ENCODE peak calls at places on chromosomes 2 and 18, in five cellular contexts. Z, W, K, S and Q are unnamed samples.

GRCh38 chr18:61334491-61334850 is 1.2 kb downstream of the CDH20 start:
- DNase-seq in K (no peak), Z (no peak), W (no peak), S (no peak), Q (no peak)

GRCh38 chr2:95314964-95315611 is 17.9 kb downstream of the KCNIP3 start:
- DNase-seq in S (no peak), K (peak), Z (peak), W (peak), Q (no peak)

GRCh38 chr2:133486706-133487305 is 81.5 kb downstream of the NCKAP5 start:
- DNase-seq in K (peak), W (no peak), Z (no peak), S (no peak), Q (no peak)

GRCh38 chr18:44744206-44745180 is 63.8 kb downstream of the SETBP1 start:
- DNase-seq in S (no peak), K (no peak), W (peak), Z (no peak), Q (no peak)

GRCh38 chr2:218301176-218301819 is 9.0 kb upstream of the TMBIM1 start:
- DNase-seq in W (peak), Z (peak), S (peak), K (peak), Q (peak)

GRCh38 chr2:108927405-108927804 is 61.6 kb downstream of the EDAR start:
- DNase-seq in K (no peak), S (no peak), W (no peak), Z (no peak), Q (no peak)

GRCh38 chr2:229339613-229340012 is 68.5 kb upstream of the PID1 start:
- DNase-seq in W (no peak), S (no peak), Z (no peak), K (no peak), Q (no peak)

GRCh38 chr18:22346968-22347611 is 70.6 kb downstream of the CTAGE1 start:
- DNase-seq in K (peak), W (no peak), S (no peak), Z (peak), Q (no peak)

GRCh38 chr2:61220768-61221167 is 58.8 kb downstream of the C2orf74 start:
- DNase-seq in W (no peak), K (peak), S (no peak), Z (no peak), Q (no peak)

GRCh38 chr2:14884651-14885050 is 252.1 kb downstream of the LRATD1 start:
- DNase-seq in Z (no peak), W (no peak), S (no peak), K (no peak), Q (no peak)

GRCh38 chr2:191976436-191976835 is 129.5 kb upstream of the CAVIN2 start:
- DNase-seq in Z (no peak), S (no peak), K (peak), W (no peak), Q (no peak)

GRCh38 chr18:13660510-13660909 is 65.8 kb downstream of the FAM210A start:
- DNase-seq in W (no peak), Z (no peak), K (no peak), S (no peak), Q (no peak)

GRCh38 chr2:105328281-105329196 is 996 bp downstream of the TGFBRAP1 start:
- DNase-seq in K (no peak), S (peak), Z (no peak), W (peak), Q (peak)

GRCh38 chr2:185967335-185967734 is 228.7 kb downstream of the FSIP2 start:
- DNase-seq in Z (no peak), S (no peak), K (no peak), W (no peak), Q (no peak)

GRCh38 chr2:240498171-240498957 is 59.4 kb downstream of the ANKMY1 start:
- DNase-seq in S (no peak), W (no peak), Z (no peak), K (no peak), Q (no peak)

GRCh38 chr2:38601061-38601460 is 1.7 kb downstream of the HNRNPLL start:
- DNase-seq in S (no peak), Z (no peak), K (no peak), W (no peak), Q (no peak)

GRCh38 chr2:128345436-128346165 is 26.9 kb upstream of the HS6ST1 start:
- DNase-seq in W (no peak), S (no peak), K (no peak), Z (no peak), Q (no peak)

GRCh38 chr2:96102596-96103387 is 13.6 kb downstream of the ADRA2B start:
- DNase-seq in Z (no peak), W (no peak), S (no peak), K (no peak), Q (peak)

GRCh38 chr2:177606636-177607035 is 214.1 kb downstream of the AGPS start:
- DNase-seq in K (peak), Z (no peak), S (no peak), W (no peak), Q (no peak)

GRCh38 chr18:40935423-40935822 is 1019.6 kb upstream of the PIK3C3 start:
- DNase-seq in W (no peak), Z (peak), S (no peak), K (peak), Q (no peak)

GRCh38 chr2:1636791-1637415 is 107.4 kb downstream of the PXDN start:
- DNase-seq in Z (no peak), K (no peak), W (no peak), S (no peak), Q (no peak)

GRCh38 chr2:163407296-163407695 is 328.5 kb downstream of the FIGN start:
- DNase-seq in Z (no peak), K (peak), W (no peak), S (no peak), Q (no peak)

GRCh38 chr2:226187601-226188000 is 612.0 kb downstream of the IRS1 start:
- DNase-seq in S (no peak), Z (no peak), K (peak), W (no peak), Q (no peak)

GRCh38 chr2:28497206-28497605 is 1.3 kb downstream of the PLB1 start:
- DNase-seq in Z (no peak), W (no peak), S (no peak), K (no peak), Q (no peak)

GRCh38 chr2:197707316-197708213 is 2.4 kb downstream of the MARS2 start:
- DNase-seq in K (peak), Z (no peak), S (no peak), W (peak), Q (no peak)

GRCh38 chr2:205989291-205990071 is 96.5 kb downstream of the INO80D start:
- DNase-seq in W (no peak), K (no peak), S (no peak), Z (no peak), Q (no peak)

GRCh38 chr2:148493822-148494563 is 150.6 kb upstream of the EPC2 start:
- DNase-seq in W (no peak), K (no peak), S (no peak), Z (no peak), Q (no peak)

GRCh38 chr2:66364495-66364992 is 70.4 kb upstream of the MEIS1 start:
- DNase-seq in S (no peak), K (peak), Z (no peak), W (no peak), Q (no peak)

GRCh38 chr2:219274392-219274921 is 4.7 kb upstream of the DNAJB2 start:
- DNase-seq in K (peak), Z (no peak), S (no peak), W (no peak), Q (no peak)

GRCh38 chr2:241507430-241508239 is 749 bp downstream of the STK25 start:
- DNase-seq in Z (peak), W (peak), S (peak), K (no peak), Q (peak)

GRCh38 chr2:8144131-8144631 is 537.7 kb upstream of the ID2 start:
- DNase-seq in S (no peak), W (no peak), K (no peak), Z (no peak), Q (no peak)

GRCh38 chr2:27013738-27014137 is 19.0 kb upstream of the TMEM214 start:
- DNase-seq in Z (no peak), S (no peak), W (no peak), K (no peak), Q (no peak)

GRCh38 chr2:112959109-112959591 is 18.7 kb upstream of the IL36G start:
- DNase-seq in K (no peak), Z (peak), W (no peak), S (no peak), Q (no peak)

GRCh38 chr2:204452464-204453023 is 92.7 kb upstream of the PARD3B start:
- DNase-seq in W (peak), Z (peak), K (peak), S (no peak), Q (no peak)